ENCODE peak calls at places on chromosomes 3 and 15, in six cellular contexts. One of them, this sample, is unnamed.

GRCh38 chr3:188037116-188037718 is 116.7 kb upstream of the LPP start:
- DNase-seq in activated T-cell treated with anti-CD3 and anti-CD28 coated beads, Interleukin-2, amount 50 U/mL, for 24 hours: no peak
- DNase-seq in amniotic stem cell: no peak
- DNase-seq in islet precursor cell: peak
- DNase-seq in EH: peak
- DNase-seq in tibial artery: no peak
- DNase-seq in this sample: peak

GRCh38 chr15:63402498-63403253 is 21.0 kb upstream of the CA12 start:
- DNase-seq in activated T-cell treated with anti-CD3 and anti-CD28 coated beads, Interleukin-2, amount 50 U/mL, for 24 hours: no peak
- DNase-seq in amniotic stem cell: no peak
- DNase-seq in islet precursor cell: no peak
- DNase-seq in EH: peak
- DNase-seq in tibial artery: no peak
- DNase-seq in this sample: peak

GRCh38 chr3:123884258-123884831 is at the start of gene MYLK:
- DNase-seq in activated T-cell treated with anti-CD3 and anti-CD28 coated beads, Interleukin-2, amount 50 U/mL, for 24 hours: peak
- DNase-seq in amniotic stem cell: peak
- DNase-seq in islet precursor cell: peak
- DNase-seq in EH: peak
- DNase-seq in tibial artery: peak
- DNase-seq in this sample: peak

GRCh38 chr3:120608506-120608905 is 12.4 kb downstream of the NDUFB4 start:
- DNase-seq in activated T-cell treated with anti-CD3 and anti-CD28 coated beads, Interleukin-2, amount 50 U/mL, for 24 hours: no peak
- DNase-seq in amniotic stem cell: no peak
- DNase-seq in islet precursor cell: no peak
- DNase-seq in EH: no peak
- DNase-seq in tibial artery: no peak
- DNase-seq in this sample: no peak

GRCh38 chr3:12329063-12329462 is 40.2 kb downstream of the PPARG start:
- DNase-seq in activated T-cell treated with anti-CD3 and anti-CD28 coated beads, Interleukin-2, amount 50 U/mL, for 24 hours: no peak
- DNase-seq in amniotic stem cell: no peak
- DNase-seq in islet precursor cell: no peak
- DNase-seq in EH: no peak
- DNase-seq in tibial artery: no peak
- DNase-seq in this sample: no peak

GRCh38 chr3:120524171-120524923 is 71.8 kb upstream of the NDUFB4 start:
- DNase-seq in activated T-cell treated with anti-CD3 and anti-CD28 coated beads, Interleukin-2, amount 50 U/mL, for 24 hours: no peak
- DNase-seq in amniotic stem cell: no peak
- DNase-seq in islet precursor cell: no peak
- DNase-seq in EH: peak
- DNase-seq in tibial artery: no peak
- DNase-seq in this sample: no peak

GRCh38 chr3:62421275-62421674 is 47.9 kb upstream of the FEZF2 start:
- DNase-seq in activated T-cell treated with anti-CD3 and anti-CD28 coated beads, Interleukin-2, amount 50 U/mL, for 24 hours: no peak
- DNase-seq in amniotic stem cell: no peak
- DNase-seq in islet precursor cell: no peak
- DNase-seq in EH: no peak
- DNase-seq in tibial artery: no peak
- DNase-seq in this sample: no peak

GRCh38 chr3:11154036-11154952 is at the start of gene HRH1:
- DNase-seq in activated T-cell treated with anti-CD3 and anti-CD28 coated beads, Interleukin-2, amount 50 U/mL, for 24 hours: no peak
- DNase-seq in amniotic stem cell: no peak
- DNase-seq in islet precursor cell: no peak
- DNase-seq in EH: peak
- DNase-seq in tibial artery: peak
- DNase-seq in this sample: peak

GRCh38 chr15:76058714-76059319 is 968 bp upstream of the TMEM266 start:
- DNase-seq in activated T-cell treated with anti-CD3 and anti-CD28 coated beads, Interleukin-2, amount 50 U/mL, for 24 hours: peak
- DNase-seq in amniotic stem cell: no peak
- DNase-seq in islet precursor cell: peak
- DNase-seq in EH: no peak
- DNase-seq in tibial artery: no peak
- DNase-seq in this sample: peak

GRCh38 chr3:47004369-47005211 is 25.1 kb downstream of the NBEAL2 start:
- DNase-seq in activated T-cell treated with anti-CD3 and anti-CD28 coated beads, Interleukin-2, amount 50 U/mL, for 24 hours: no peak
- DNase-seq in amniotic stem cell: no peak
- DNase-seq in islet precursor cell: no peak
- DNase-seq in EH: no peak
- DNase-seq in tibial artery: peak
- DNase-seq in this sample: no peak

GRCh38 chr3:1979961-1980615 is 118.6 kb upstream of the CNTN4 start:
- DNase-seq in activated T-cell treated with anti-CD3 and anti-CD28 coated beads, Interleukin-2, amount 50 U/mL, for 24 hours: no peak
- DNase-seq in amniotic stem cell: no peak
- DNase-seq in islet precursor cell: no peak
- DNase-seq in EH: no peak
- DNase-seq in tibial artery: no peak
- DNase-seq in this sample: no peak

GRCh38 chr3:161800985-161801559 is 304.5 kb downstream of the OTOL1 start:
- DNase-seq in activated T-cell treated with anti-CD3 and anti-CD28 coated beads, Interleukin-2, amount 50 U/mL, for 24 hours: no peak
- DNase-seq in amniotic stem cell: no peak
- DNase-seq in islet precursor cell: no peak
- DNase-seq in EH: no peak
- DNase-seq in tibial artery: no peak
- DNase-seq in this sample: no peak

GRCh38 chr3:14371573-14372474 is 30.6 kb upstream of the SLC6A6 start:
- DNase-seq in activated T-cell treated with anti-CD3 and anti-CD28 coated beads, Interleukin-2, amount 50 U/mL, for 24 hours: no peak
- DNase-seq in amniotic stem cell: no peak
- DNase-seq in islet precursor cell: peak
- DNase-seq in EH: peak
- DNase-seq in tibial artery: peak
- DNase-seq in this sample: no peak

This sample was measured in neural progenitor cell.